ENCODE peak calls at places on chromosome 20, in four cellular contexts. One of them, this sample, is unnamed.

GRCh38 chr20:58239216-58239615 is 10.8 kb upstream of the ANKRD60 start:
- DNase-seq in endothelial cell of umbilical vein: no peak
- DNase-seq in naive thymus-derived CD4-positive, alpha-beta T cell: no peak
- DNase-seq in stomach: no peak
- DNase-seq in this sample: no peak

GRCh38 chr20:61682114-61682997 is 383.3 kb downstream of the TAF4 start:
- DNase-seq in stomach: no peak
- DNase-seq in naive thymus-derived CD4-positive, alpha-beta T cell: no peak
- DNase-seq in endothelial cell of umbilical vein: no peak
- DNase-seq in this sample: no peak

GRCh38 chr20:41171736-41172295 is 34.5 kb downstream of the PLCG1 start:
- DNase-seq in stomach: peak; percentile 0
- DNase-seq in naive thymus-derived CD4-positive, alpha-beta T cell: no peak
- DNase-seq in endothelial cell of umbilical vein: no peak
- DNase-seq in this sample: no peak

GRCh38 chr20:61263084-61263695 is 11.1 kb downstream of the CDH4 start:
- DNase-seq in stomach: no peak
- DNase-seq in naive thymus-derived CD4-positive, alpha-beta T cell: no peak
- DNase-seq in endothelial cell of umbilical vein: no peak
- DNase-seq in this sample: no peak

GRCh38 chr20:10761786-10762185 is 88.0 kb upstream of the JAG1 start:
- DNase-seq in endothelial cell of umbilical vein: peak; percentile 76
- DNase-seq in stomach: no peak
- DNase-seq in naive thymus-derived CD4-positive, alpha-beta T cell: no peak
- DNase-seq in this sample: no peak

GRCh38 chr20:42255820-42256219 is 637.6 kb upstream of the CHD6 start:
- DNase-seq in endothelial cell of umbilical vein: no peak
- DNase-seq in stomach: no peak
- DNase-seq in naive thymus-derived CD4-positive, alpha-beta T cell: no peak
- DNase-seq in this sample: no peak

GRCh38 chr20:61350500-61351250 is 98.6 kb downstream of the CDH4 start:
- DNase-seq in endothelial cell of umbilical vein: no peak
- DNase-seq in naive thymus-derived CD4-positive, alpha-beta T cell: no peak
- DNase-seq in stomach: no peak
- DNase-seq in this sample: no peak

GRCh38 chr20:47866480-47866879 is 81.2 kb upstream of the SULF2 start:
- DNase-seq in endothelial cell of umbilical vein: no peak
- DNase-seq in naive thymus-derived CD4-positive, alpha-beta T cell: no peak
- DNase-seq in stomach: no peak
- DNase-seq in this sample: no peak

GRCh38 chr20:61288331-61288784 is 36.3 kb downstream of the CDH4 start:
- DNase-seq in naive thymus-derived CD4-positive, alpha-beta T cell: no peak
- DNase-seq in endothelial cell of umbilical vein: no peak
- DNase-seq in stomach: no peak
- DNase-seq in this sample: no peak

GRCh38 chr20:31845300-31845863 is at the start of gene FOXS1:
- DNase-seq in stomach: no peak
- DNase-seq in naive thymus-derived CD4-positive, alpha-beta T cell: no peak
- DNase-seq in endothelial cell of umbilical vein: peak; percentile 17
- DNase-seq in this sample: no peak

GRCh38 chr20:51800769-51801219 is 1.5 kb downstream of the SALL4 start:
- DNase-seq in stomach: peak; percentile 25
- DNase-seq in endothelial cell of umbilical vein: peak; percentile 24
- DNase-seq in naive thymus-derived CD4-positive, alpha-beta T cell: no peak
- DNase-seq in this sample: no peak

GRCh38 chr20:25285856-25286798 is 38.2 kb downstream of the PYGB start:
- DNase-seq in stomach: peak; percentile 17
- DNase-seq in endothelial cell of umbilical vein: no peak
- DNase-seq in naive thymus-derived CD4-positive, alpha-beta T cell: no peak
- DNase-seq in this sample: no peak
- H3K36me3 ChIP-seq in stomach: peaks cover 78% of the 10 kb centered on the region
- H3K36me3 ChIP-seq in endothelial cell of umbilical vein: peaks cover 10% of the 10 kb centered on the region
- H3K36me3 ChIP-seq in naive thymus-derived CD4-positive, alpha-beta T cell: peaks cover 7% of the 10 kb centered on the region
- H3K36me3 ChIP-seq in this sample: peaks cover 3% of the 10 kb centered on the region

GRCh38 chr20:11919046-11919445 is 1.4 kb downstream of the BTBD3 start:
- DNase-seq in endothelial cell of umbilical vein: no peak
- DNase-seq in stomach: peak; percentile 70
- DNase-seq in naive thymus-derived CD4-positive, alpha-beta T cell: no peak
- DNase-seq in this sample: no peak
- H3K4me3 ChIP-seq in endothelial cell of umbilical vein: no peak overlapping the region
- H3K4me3 ChIP-seq in stomach: peak overlapping the region; percentile 39
- H3K4me3 ChIP-seq in naive thymus-derived CD4-positive, alpha-beta T cell: no peak overlapping the region
- H3K4me3 ChIP-seq in this sample: no peak overlapping the region

DNA sequence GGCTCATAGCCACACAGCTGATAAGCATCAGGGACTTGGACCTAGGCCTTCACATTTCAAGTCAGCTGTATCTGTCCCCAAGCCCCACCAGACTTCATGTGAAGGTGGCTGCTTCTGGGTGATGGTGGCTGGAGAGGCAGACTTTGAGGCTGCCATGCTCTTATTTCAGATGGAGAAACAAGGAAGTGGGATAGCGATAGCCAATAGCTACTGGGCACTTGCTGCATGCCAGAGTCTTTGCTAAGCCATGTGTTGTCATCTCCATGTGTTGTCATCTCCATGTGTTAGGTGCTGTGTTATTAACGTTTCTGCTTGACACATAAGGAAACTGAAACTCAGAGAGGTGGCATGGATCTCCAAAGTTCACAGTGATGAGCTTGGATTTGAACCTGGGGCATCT is 16.9 kb downstream of the KIAA1755 start:
- DNase-seq in endothelial cell of umbilical vein: no peak
- DNase-seq in stomach: no peak
- DNase-seq in naive thymus-derived CD4-positive, alpha-beta T cell: no peak
- DNase-seq in this sample: no peak
- H3K9me3 ChIP-seq in endothelial cell of umbilical vein: no peaks in the 10 kb centered on the region
- H3K9me3 ChIP-seq in stomach: peaks cover 21% of the 10 kb centered on the region
- H3K9me3 ChIP-seq in naive thymus-derived CD4-positive, alpha-beta T cell: peaks cover 33% of the 10 kb centered on the region
- H3K9me3 ChIP-seq in this sample: no peaks in the 10 kb centered on the region

DNA sequence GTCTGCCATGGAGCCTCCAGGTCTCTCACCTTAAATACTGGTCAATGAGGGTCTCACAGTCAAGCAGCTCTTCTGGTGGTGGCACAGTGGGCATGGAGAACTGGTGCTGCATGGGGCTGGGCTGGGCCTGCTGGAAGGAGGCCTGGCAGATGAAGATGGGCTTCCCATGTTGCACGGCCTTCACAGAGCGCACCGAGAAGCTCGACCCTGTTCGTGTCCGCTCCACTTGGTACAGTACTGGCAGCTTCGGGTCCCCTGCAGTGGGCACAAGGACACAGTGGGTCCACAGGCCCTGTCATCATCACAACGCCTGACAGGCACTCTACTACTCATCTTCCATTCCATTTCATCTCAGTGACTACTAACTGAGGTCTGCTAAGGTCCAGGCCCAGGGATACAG is 8.8 kb downstream of the ACOT8 start:
- DNase-seq in stomach: no peak
- DNase-seq in endothelial cell of umbilical vein: no peak
- DNase-seq in naive thymus-derived CD4-positive, alpha-beta T cell: no peak
- DNase-seq in this sample: no peak
- H3K36me3 ChIP-seq in stomach: peaks cover 33% of the 10 kb centered on the region
- H3K36me3 ChIP-seq in endothelial cell of umbilical vein: no peaks in the 10 kb centered on the region
- H3K36me3 ChIP-seq in naive thymus-derived CD4-positive, alpha-beta T cell: peaks cover 26% of the 10 kb centered on the region
- H3K36me3 ChIP-seq in this sample: no peaks in the 10 kb centered on the region

DNA sequence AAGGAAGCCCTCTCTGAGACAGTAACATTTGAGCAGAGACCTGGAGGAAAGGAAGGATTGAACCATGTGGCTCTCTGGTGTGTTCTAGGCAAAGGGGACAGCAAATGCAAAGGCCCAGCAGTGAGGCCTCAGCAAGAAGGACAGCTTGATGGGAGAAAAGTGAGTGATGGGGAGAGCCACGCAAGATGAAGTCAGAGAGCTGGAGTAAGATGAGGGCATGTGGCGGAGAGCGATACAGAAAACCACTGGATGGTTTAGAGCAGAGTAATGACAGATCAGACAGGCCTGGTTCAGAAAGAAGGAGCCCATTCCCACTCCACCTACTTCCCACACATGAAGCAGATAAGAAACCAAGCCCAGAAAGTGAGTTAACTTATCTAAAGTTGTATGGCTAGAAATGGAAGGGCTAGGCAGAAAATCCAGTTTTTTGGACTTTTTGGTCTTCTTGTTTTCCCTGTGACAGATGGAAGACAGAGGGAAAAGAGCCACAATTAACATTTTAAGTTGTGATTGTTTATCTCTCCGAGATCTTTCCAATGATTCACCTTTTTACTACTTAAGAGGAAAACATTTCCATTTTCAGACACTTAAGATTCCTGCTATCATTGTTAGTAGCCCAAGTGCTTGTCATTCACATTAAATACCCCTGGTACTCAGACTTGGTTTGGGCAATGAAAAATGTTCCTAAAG is 723 bp upstream of the SNPH start:
- DNase-seq in naive thymus-derived CD4-positive, alpha-beta T cell: no peak
- DNase-seq in stomach: no peak
- DNase-seq in endothelial cell of umbilical vein: no peak
- DNase-seq in this sample: no peak
- H3K4me3 ChIP-seq in naive thymus-derived CD4-positive, alpha-beta T cell: peak overlapping the region; percentile 66
- H3K4me3 ChIP-seq in stomach: peak overlapping the region; percentile 96
- H3K4me3 ChIP-seq in endothelial cell of umbilical vein: no peak overlapping the region
- H3K4me3 ChIP-seq in this sample: no peak overlapping the region

GRCh38 chr20:29298759-29299613 is 1958.5 kb upstream of the DEFB115 start:
- DNase-seq in naive thymus-derived CD4-positive, alpha-beta T cell: no peak
- DNase-seq in endothelial cell of umbilical vein: no peak
- DNase-seq in stomach: no peak
- DNase-seq in this sample: no peak
- H3K9me3 ChIP-seq in naive thymus-derived CD4-positive, alpha-beta T cell: peaks cover 33% of the 10 kb centered on the region
- H3K9me3 ChIP-seq in endothelial cell of umbilical vein: peaks cover 7% of the 10 kb centered on the region
- H3K9me3 ChIP-seq in stomach: peaks cover 54% of the 10 kb centered on the region
- H3K9me3 ChIP-seq in this sample: no peaks in the 10 kb centered on the region

DNA sequence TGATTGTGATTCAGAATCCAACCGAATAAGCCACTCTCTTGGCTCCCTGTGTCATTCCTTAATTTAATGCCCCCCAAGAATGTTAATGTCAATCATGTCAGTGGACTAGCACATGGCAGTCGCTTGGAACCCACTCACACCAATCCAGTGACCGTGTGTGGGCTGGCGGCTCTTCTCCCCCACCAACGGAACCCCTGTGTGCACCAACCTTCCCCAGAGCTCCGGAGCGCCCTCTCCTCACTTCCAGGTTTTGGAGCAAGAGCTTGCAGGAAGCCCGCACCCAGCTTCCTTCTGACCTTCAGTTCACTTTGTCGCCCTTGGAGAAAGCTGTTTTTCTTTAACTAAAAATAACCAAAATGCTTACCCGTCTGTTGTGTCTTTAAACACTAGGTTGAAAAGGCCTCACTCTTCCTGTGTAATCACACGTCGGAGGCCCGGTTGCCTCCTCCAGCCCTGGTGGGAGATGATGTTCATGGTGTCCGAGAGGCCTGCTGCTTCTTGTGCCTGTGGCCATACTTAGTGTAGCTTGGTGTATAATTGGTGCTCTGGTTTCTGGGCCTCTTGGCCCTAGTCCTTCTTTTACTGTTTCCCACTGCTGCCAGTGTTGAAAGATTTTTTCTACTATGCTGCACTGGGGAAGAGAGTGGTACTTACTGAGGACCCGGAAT is 17.8 kb upstream of the MAP1LC3A start:
- DNase-seq in stomach: no peak
- DNase-seq in endothelial cell of umbilical vein: no peak
- DNase-seq in naive thymus-derived CD4-positive, alpha-beta T cell: no peak
- DNase-seq in this sample: no peak
- H3K36me3 ChIP-seq in stomach: peaks cover 30% of the 10 kb centered on the region
- H3K36me3 ChIP-seq in endothelial cell of umbilical vein: peaks cover 15% of the 10 kb centered on the region
- H3K36me3 ChIP-seq in naive thymus-derived CD4-positive, alpha-beta T cell: no peaks in the 10 kb centered on the region
- H3K36me3 ChIP-seq in this sample: peaks cover 30% of the 10 kb centered on the region

GRCh38 chr20:21315138-21315537 is 12.0 kb downstream of the XRN2 start:
- DNase-seq in naive thymus-derived CD4-positive, alpha-beta T cell: no peak
- DNase-seq in stomach: no peak
- DNase-seq in endothelial cell of umbilical vein: no peak
- DNase-seq in this sample: no peak

GRCh38 chr20:21303872-21304586 is 898 bp downstream of the XRN2 start:
- DNase-seq in stomach: no peak
- DNase-seq in naive thymus-derived CD4-positive, alpha-beta T cell: no peak
- DNase-seq in endothelial cell of umbilical vein: no peak
- DNase-seq in this sample: no peak

GRCh38 chr20:21308340-21308739 is 5.2 kb downstream of the XRN2 start:
- DNase-seq in endothelial cell of umbilical vein: no peak
- DNase-seq in stomach: no peak
- DNase-seq in naive thymus-derived CD4-positive, alpha-beta T cell: no peak
- DNase-seq in this sample: no peak

GRCh38 chr20:21312813-21313471 is 9.8 kb downstream of the XRN2 start:
- DNase-seq in endothelial cell of umbilical vein: no peak
- DNase-seq in stomach: no peak
- DNase-seq in naive thymus-derived CD4-positive, alpha-beta T cell: no peak
- DNase-seq in this sample: no peak

DNA sequence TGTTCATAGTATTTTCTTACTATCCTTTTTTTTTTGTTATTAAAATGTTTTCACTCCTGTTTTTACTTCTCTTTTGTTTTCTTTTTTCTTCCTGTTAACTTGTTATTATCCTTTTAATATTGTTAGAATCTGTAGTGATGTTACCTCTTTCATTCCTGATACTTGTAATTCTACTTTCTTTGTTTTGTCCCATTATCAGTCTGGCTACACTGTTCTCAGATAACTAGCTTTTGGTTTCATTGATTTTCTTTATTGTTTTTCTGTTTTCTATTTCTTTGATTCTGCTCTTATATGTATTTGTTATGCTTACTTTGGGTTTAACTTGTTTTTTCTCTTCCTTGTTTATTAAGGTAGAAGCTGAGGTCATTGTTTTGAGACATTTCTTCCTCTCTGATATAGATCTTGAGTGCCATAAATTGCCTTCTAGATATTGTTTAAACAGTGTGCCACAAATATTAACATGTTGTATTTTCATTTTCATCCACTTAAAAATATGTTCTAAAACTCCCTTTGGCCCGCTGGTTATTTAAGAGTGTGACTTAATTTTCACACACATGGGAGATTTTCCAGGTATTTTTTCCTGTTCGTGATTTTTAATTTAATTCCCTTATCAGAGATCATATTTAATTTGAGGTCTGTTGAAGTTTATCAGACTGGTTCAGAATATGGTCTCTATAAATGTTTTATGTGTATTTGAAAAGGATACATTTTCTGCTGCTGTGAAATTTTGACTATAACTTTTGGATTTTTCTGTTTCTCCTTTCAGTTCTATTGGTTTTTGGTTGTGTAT is 6.7 kb downstream of the XRN2 start:
- DNase-seq in stomach: no peak
- DNase-seq in endothelial cell of umbilical vein: peak; percentile 38
- DNase-seq in naive thymus-derived CD4-positive, alpha-beta T cell: no peak
- DNase-seq in this sample: no peak
- H3K4me3 ChIP-seq in stomach: no peak overlapping the region
- H3K4me3 ChIP-seq in endothelial cell of umbilical vein: no peak overlapping the region
- H3K4me3 ChIP-seq in naive thymus-derived CD4-positive, alpha-beta T cell: no peak overlapping the region
- H3K4me3 ChIP-seq in this sample: no peak overlapping the region